ENCODE peak calls at places on chromosomes 7 and 10, in ten cellular contexts. G, S, L, Y, O, B, K, C, T and Z are unnamed samples.

GRCh38 chr10:29714096-29714874 is 79.5 kb upstream of the SVIL start:
- DNase-seq in G (no peak), S (no peak), L (no peak), Y (no peak), O (peak), B (no peak), K (no peak), C (no peak), T (no peak), Z (no peak)

GRCh38 chr7:63998549-63998948 is at the start of gene ZNF722:
- DNase-seq in G (no peak), S (no peak), L (no peak), Y (no peak), O (no peak), B (no peak), K (no peak), C (no peak), T (no peak), Z (no peak)

GRCh38 chr10:63268798-63269503 is 135.8 kb downstream of the NRBF2 start:
- DNase-seq in G (peak), S (peak), L (peak), Y (peak), O (peak), B (peak), K (peak), C (peak), T (peak), Z (peak)

GRCh38 chr10:29895436-29895835 is 163.9 kb downstream of the JCAD start:
- DNase-seq in G (no peak), S (no peak), L (no peak), Y (no peak), O (peak), B (peak), K (peak), C (no peak), T (peak), Z (no peak)

GRCh38 chr10:17067549-17068264 is 61.9 kb downstream of the CUBN start:
- DNase-seq in G (no peak), S (no peak), L (peak), Y (no peak), O (no peak), B (no peak), K (no peak), C (no peak), T (no peak), Z (no peak)

GRCh38 chr10:43436291-43437140 is at the start of gene ZNF487:
- DNase-seq in G (peak), S (peak), L (peak), Y (peak), O (peak), B (peak), K (peak), C (peak), T (peak), Z (peak)

GRCh38 chr7:17907014-17907413 is 33.3 kb downstream of the SNX13 start:
- DNase-seq in G (no peak), S (no peak), L (no peak), Y (no peak), O (no peak), B (no peak), K (no peak), C (no peak), T (no peak), Z (no peak)

GRCh38 chr7:151686016-151686766 is 166.5 kb upstream of the RHEB start:
- DNase-seq in G (no peak), S (no peak), L (no peak), Y (peak), O (no peak), B (no peak), K (no peak), C (no peak), T (no peak), Z (no peak)

GRCh38 chr7:2480071-2480410 is 3.8 kb upstream of the GRIFIN start:
- DNase-seq in G (no peak), S (no peak), L (no peak), Y (no peak), O (no peak), B (no peak), K (no peak), C (no peak), T (no peak), Z (no peak)

GRCh38 chr10:131245475-131246059 is 66.0 kb downstream of the TCERG1L start:
- DNase-seq in G (no peak), S (no peak), L (no peak), Y (no peak), O (no peak), B (no peak), K (no peak), C (no peak), T (no peak), Z (peak)

GRCh38 chr7:136741941-136742340 is 126.5 kb upstream of the CHRM2 start:
- DNase-seq in G (no peak), S (no peak), L (no peak), Y (no peak), O (no peak), B (no peak), K (no peak), C (no peak), T (no peak), Z (no peak)

GRCh38 chr10:98363188-98363587 is 51.8 kb downstream of the PYROXD2 start:
- DNase-seq in G (no peak), S (peak), L (peak), Y (no peak), O (no peak), B (no peak), K (no peak), C (peak), T (no peak), Z (no peak)

GRCh38 chr7:131950758-131951157 is 394.3 kb upstream of the PODXL start:
- DNase-seq in G (no peak), S (no peak), L (no peak), Y (no peak), O (no peak), B (no peak), K (peak), C (no peak), T (no peak), Z (no peak)

GRCh38 chr10:18472977-18473376 is 178.4 kb downstream of the NSUN6 start:
- DNase-seq in G (peak), S (no peak), L (no peak), Y (no peak), O (no peak), B (no peak), K (no peak), C (no peak), T (no peak), Z (no peak)
- TF ChIP-seq CTCF in G (peak), S (no peak), L (peak), Y (no peak), O (no peak), B (no peak), K (no peak), C (no peak), T (no peak), Z (no peak)

DNA sequence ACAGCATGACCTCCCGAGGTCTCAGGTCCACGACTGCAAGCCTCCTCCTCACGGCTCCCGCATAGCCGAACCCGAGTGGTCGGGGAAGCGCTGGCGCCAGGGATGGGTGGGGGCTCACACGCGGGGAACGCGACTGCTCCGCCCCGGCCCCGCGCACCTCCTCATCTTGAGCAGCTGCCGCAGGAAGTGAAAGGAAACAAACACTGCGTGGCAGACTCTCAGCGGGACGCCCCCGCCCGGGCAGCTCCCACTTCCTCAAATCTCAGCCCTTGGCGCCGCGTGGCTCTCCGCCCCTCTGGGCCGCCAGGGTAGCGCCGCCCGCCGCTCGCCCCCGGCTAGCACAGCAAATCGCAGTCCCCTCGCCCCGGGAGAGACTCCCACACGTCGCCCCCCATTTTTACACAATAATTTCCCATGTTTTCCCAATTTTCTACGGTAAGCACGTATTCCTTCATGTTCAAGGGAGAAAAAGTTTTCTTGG is at the start of gene TMEM243:
- DNase-seq in G (peak), S (peak), L (no peak), Y (peak), O (no peak), B (no peak), K (peak), C (peak), T (peak), Z (peak)
- TF ChIP-seq CTCF in G (peak), S (no peak), L (peak), Y (peak), O (peak), B (peak), K (no peak), C (no peak), T (no peak), Z (peak)

GRCh38 chr7:44221231-44221791 is 20.5 kb downstream of the YKT6 start:
- DNase-seq in G (no peak), S (no peak), L (no peak), Y (no peak), O (no peak), B (no peak), K (no peak), C (peak), T (no peak), Z (peak)
- TF ChIP-seq CTCF in G (no peak), S (no peak), L (no peak), Y (no peak), O (peak), B (no peak), K (no peak), C (no peak), T (no peak), Z (no peak)

DNA sequence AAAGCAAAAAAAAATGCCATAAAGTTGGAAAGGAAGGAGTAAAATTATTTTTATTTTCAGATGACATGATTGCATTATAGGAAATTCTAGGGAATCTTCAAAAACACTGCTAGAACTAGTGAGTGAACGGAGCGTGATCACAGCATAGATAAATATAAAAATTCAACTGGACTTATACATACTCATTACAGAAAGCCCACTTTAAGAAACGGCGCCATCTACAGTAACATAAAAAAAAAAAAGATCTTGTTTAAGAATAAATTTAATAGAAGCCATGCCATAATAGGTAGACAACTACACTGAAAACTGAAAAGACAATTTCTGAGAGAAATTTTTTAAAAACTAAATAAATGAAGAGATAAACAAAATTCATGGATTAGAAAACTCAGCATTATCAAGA is 623.1 kb upstream of the MGMT start:
- DNase-seq in G (no peak), S (no peak), L (peak), Y (no peak), O (no peak), B (no peak), K (no peak), C (no peak), T (no peak), Z (no peak)
- TF ChIP-seq CTCF in G (no peak), S (no peak), L (peak), Y (no peak), O (no peak), B (no peak), K (no peak), C (no peak), T (no peak), Z (no peak)

GRCh38 chr10:11345224-11346054 is 266.0 kb downstream of the USP6NL start:
- DNase-seq in G (peak), S (no peak), L (peak), Y (no peak), O (no peak), B (peak), K (peak), C (peak), T (no peak), Z (no peak)
- TF ChIP-seq CTCF in G (peak), S (no peak), L (peak), Y (peak), O (no peak), B (peak), K (no peak), C (no peak), T (no peak), Z (no peak)

GRCh38 chr10:94194256-94194655 is 168.5 kb downstream of the NOC3L start:
- DNase-seq in G (no peak), S (no peak), L (no peak), Y (no peak), O (peak), B (no peak), K (no peak), C (no peak), T (no peak), Z (no peak)
- TF ChIP-seq CTCF in G (no peak), S (no peak), L (no peak), Y (no peak), O (peak), B (no peak), K (no peak), C (no peak), T (no peak), Z (no peak)

GRCh38 chr10:6788191-6788590 is 208.1 kb upstream of the PRKCQ start:
- DNase-seq in G (no peak), S (no peak), L (no peak), Y (no peak), O (no peak), B (no peak), K (no peak), C (no peak), T (no peak), Z (no peak)

GRCh38 chr10:6781133-6781770 is 201.2 kb upstream of the PRKCQ start:
- DNase-seq in G (peak), S (no peak), L (no peak), Y (no peak), O (no peak), B (no peak), K (no peak), C (no peak), T (no peak), Z (no peak)

GRCh38 chr10:6782378-6782777 is 202.3 kb upstream of the PRKCQ start:
- DNase-seq in G (no peak), S (no peak), L (no peak), Y (no peak), O (no peak), B (no peak), K (no peak), C (no peak), T (no peak), Z (no peak)

GRCh38 chr10:6787684-6788083 is 207.6 kb upstream of the PRKCQ start:
- DNase-seq in G (no peak), S (no peak), L (no peak), Y (no peak), O (no peak), B (no peak), K (no peak), C (no peak), T (no peak), Z (no peak)

DNA sequence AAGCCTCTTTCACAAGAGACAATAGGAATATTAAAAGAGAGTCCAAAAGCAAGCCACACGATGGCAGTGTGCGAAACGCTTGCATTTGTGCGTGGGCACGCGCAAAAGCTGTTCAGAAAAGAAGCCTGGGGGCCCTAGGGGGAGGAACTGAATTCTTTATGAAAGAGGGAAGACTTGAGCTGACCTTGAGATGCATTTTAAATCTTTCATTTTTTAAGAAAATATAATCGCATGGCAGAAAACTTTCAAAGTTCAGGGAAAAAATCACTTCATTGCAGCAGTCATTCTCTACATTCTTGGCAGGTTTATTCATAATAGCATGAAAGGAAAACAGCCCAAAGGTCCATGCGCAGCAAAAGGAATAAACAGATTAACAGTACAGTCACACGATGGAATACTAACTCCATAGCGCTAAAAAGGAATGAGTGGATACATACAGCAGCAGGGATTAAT is 206.5 kb upstream of the PRKCQ start:
- DNase-seq in G (no peak), S (no peak), L (no peak), Y (no peak), O (no peak), B (no peak), K (no peak), C (no peak), T (no peak), Z (no peak)
- TF ChIP-seq CTCF in G (no peak), S (no peak), L (peak), Y (no peak), O (peak), B (no peak), K (no peak), C (no peak), T (no peak), Z (no peak)

DNA sequence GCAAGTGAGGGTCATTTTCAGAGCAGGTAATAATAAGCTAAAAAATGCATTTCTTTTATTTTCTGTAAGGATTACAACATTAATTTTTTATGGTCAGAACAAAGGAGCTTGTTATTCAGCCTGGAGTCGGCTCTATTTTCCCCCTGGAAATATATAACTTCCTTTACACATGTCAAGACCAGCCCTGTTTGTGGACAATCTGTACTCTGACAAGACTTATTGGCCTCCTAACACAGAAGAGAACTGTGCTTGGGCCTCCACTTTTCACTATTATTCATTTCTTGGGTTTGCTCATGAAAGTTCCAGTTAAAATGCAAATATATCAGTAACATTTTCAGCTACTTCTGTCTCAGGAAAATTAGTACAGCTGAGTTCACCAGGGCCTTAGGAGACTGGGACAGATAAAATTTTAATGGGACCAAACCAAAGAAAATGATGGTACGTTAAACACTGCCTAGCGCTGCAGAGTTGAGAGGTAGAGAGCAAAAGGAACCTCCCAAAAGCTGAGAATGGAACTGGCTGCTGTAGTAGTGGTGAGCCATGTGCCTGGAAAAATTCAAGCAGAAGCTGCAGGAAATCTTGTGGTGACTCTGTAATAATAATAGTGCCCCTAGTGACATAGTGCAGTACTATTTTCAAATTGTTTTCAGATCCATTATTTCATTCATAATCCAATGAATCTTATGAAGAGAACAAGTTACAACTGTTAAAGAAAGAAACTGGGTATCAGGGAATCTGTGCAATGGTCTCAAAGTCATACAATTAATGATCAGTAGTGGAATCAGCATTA is 227.2 kb upstream of the KIAA1217 start:
- DNase-seq in G (no peak), S (no peak), L (no peak), Y (no peak), O (no peak), B (no peak), K (no peak), C (no peak), T (no peak), Z (no peak)
- TF ChIP-seq CTCF in G (no peak), S (no peak), L (peak), Y (no peak), O (no peak), B (no peak), K (no peak), C (no peak), T (no peak), Z (no peak)

GRCh38 chr7:106023369-106024322 is 60.6 kb downstream of the CDHR3 start:
- DNase-seq in G (peak), S (no peak), L (no peak), Y (no peak), O (no peak), B (no peak), K (no peak), C (no peak), T (no peak), Z (no peak)
- TF ChIP-seq CTCF in G (no peak), S (no peak), L (no peak), Y (no peak), O (no peak), B (no peak), K (no peak), C (no peak), T (no peak), Z (no peak)

GRCh38 chr10:48981310-48981907 is 41.8 kb upstream of the LRRC18 start:
- DNase-seq in G (peak), S (peak), L (peak), Y (peak), O (no peak), B (peak), K (peak), C (peak), T (peak), Z (peak)

GRCh38 chr10:48978318-48978717 is 38.7 kb upstream of the LRRC18 start:
- DNase-seq in G (no peak), S (no peak), L (no peak), Y (no peak), O (no peak), B (no peak), K (no peak), C (no peak), T (no peak), Z (no peak)

GRCh38 chr10:48974757-48975156 is 35.1 kb upstream of the LRRC18 start:
- DNase-seq in G (no peak), S (no peak), L (no peak), Y (no peak), O (no peak), B (no peak), K (no peak), C (no peak), T (no peak), Z (no peak)

GRCh38 chr10:48973065-48973464 is 33.4 kb upstream of the LRRC18 start:
- DNase-seq in G (no peak), S (no peak), L (no peak), Y (no peak), O (no peak), B (no peak), K (no peak), C (no peak), T (no peak), Z (no peak)

DNA sequence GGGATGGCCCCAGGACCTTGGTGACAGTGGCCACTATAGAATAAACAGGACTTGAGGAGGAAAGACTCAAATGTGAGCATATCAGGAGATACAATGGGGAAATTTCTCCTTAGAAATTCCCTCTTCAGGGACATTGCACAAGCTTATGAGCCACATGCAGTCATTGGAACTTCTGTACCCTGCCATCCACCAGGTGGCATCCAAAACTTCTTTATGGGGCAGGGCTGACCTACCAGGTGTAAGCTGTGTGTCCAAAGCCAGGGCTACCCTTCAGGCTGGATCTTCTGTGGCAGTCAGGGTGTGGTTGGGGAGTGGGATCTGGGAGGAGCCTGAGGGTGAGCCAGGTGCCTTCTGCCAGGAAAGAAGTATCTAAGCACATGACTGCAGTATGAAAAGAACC is 36.6 kb upstream of the LRRC18 start:
- DNase-seq in G (peak), S (no peak), L (peak), Y (no peak), O (no peak), B (no peak), K (no peak), C (peak), T (no peak), Z (no peak)
- TF ChIP-seq CTCF in G (no peak), S (no peak), L (peak), Y (peak), O (peak), B (peak), K (no peak), C (no peak), T (no peak), Z (peak)